ENCODE peak calls at places on chromosomes 4 and X, in four cellular contexts. One of them, this sample, is unnamed.

GRCh38 chr4:187256897-187257296 is 533.2 kb upstream of the FAT1 start:
- DNase-seq in T-helper 9 cell: no peak
- DNase-seq in Right ventricle myocardium superior: no peak
- DNase-seq in frontal cortex: no peak
- DNase-seq in this sample: no peak

GRCh38 chrX:349196-349595 is 30.6 kb upstream of the GTPBP6 start:
- DNase-seq in T-helper 9 cell: no peak
- DNase-seq in Right ventricle myocardium superior: peak; percentile 35
- DNase-seq in frontal cortex: peak; percentile 66
- DNase-seq in this sample: no peak

GRCh38 chr4:147830102-147830463 is 98.2 kb downstream of the ARHGAP10 start:
- DNase-seq in T-helper 9 cell: no peak
- DNase-seq in frontal cortex: no peak
- DNase-seq in Right ventricle myocardium superior: no peak
- DNase-seq in this sample: no peak

GRCh38 chr4:56821394-56822263 is at the start of gene SPINK2:
- DNase-seq in Right ventricle myocardium superior: peak; percentile 47
- DNase-seq in frontal cortex: no peak
- DNase-seq in T-helper 9 cell: peak; percentile 72
- DNase-seq in this sample: peak; percentile 61

GRCh38 chr4:67499799-67500198 is 45.5 kb downstream of the CENPC start:
- DNase-seq in T-helper 9 cell: no peak
- DNase-seq in frontal cortex: no peak
- DNase-seq in Right ventricle myocardium superior: no peak
- DNase-seq in this sample: no peak

GRCh38 chr4:48342559-48342878 is 1.2 kb downstream of the SLAIN2 start:
- DNase-seq in T-helper 9 cell: peak; percentile 10
- DNase-seq in Right ventricle myocardium superior: no peak
- DNase-seq in frontal cortex: no peak
- DNase-seq in this sample: no peak

GRCh38 chr4:54165438-54165837 is 63.7 kb upstream of the PDGFRA start:
- DNase-seq in Right ventricle myocardium superior: no peak
- DNase-seq in frontal cortex: no peak
- DNase-seq in T-helper 9 cell: no peak
- DNase-seq in this sample: no peak

GRCh38 chr4:118972167-118972566 is 83.5 kb downstream of the SYNPO2 start:
- DNase-seq in T-helper 9 cell: no peak
- DNase-seq in Right ventricle myocardium superior: no peak
- DNase-seq in frontal cortex: no peak
- DNase-seq in this sample: no peak

GRCh38 chr4:69763233-69763632 is 2.8 kb upstream of the SULT1B1 start:
- DNase-seq in T-helper 9 cell: no peak
- DNase-seq in Right ventricle myocardium superior: no peak
- DNase-seq in frontal cortex: no peak
- DNase-seq in this sample: no peak

GRCh38 chr4:10115271-10115656 is 1.3 kb downstream of the WDR1 start:
- DNase-seq in T-helper 9 cell: no peak
- DNase-seq in frontal cortex: no peak
- DNase-seq in Right ventricle myocardium superior: peak; percentile 51
- DNase-seq in this sample: no peak

GRCh38 chr4:146072381-146072780 is 103.1 kb upstream of the LSM6 start:
- DNase-seq in Right ventricle myocardium superior: no peak
- DNase-seq in T-helper 9 cell: no peak
- DNase-seq in frontal cortex: no peak
- DNase-seq in this sample: no peak

GRCh38 chr4:183945741-183946140 is 40.6 kb downstream of the STOX2 start:
- DNase-seq in T-helper 9 cell: no peak
- DNase-seq in Right ventricle myocardium superior: no peak
- DNase-seq in frontal cortex: no peak
- DNase-seq in this sample: no peak

GRCh38 chr4:75895744-75896314 is 6.4 kb downstream of the PPEF2 start:
- DNase-seq in T-helper 9 cell: no peak
- DNase-seq in Right ventricle myocardium superior: no peak
- DNase-seq in frontal cortex: no peak
- DNase-seq in this sample: peak; percentile 26

GRCh38 chr4:56910172-56910967 is 2.7 kb downstream of the REST start:
- DNase-seq in Right ventricle myocardium superior: no peak
- DNase-seq in T-helper 9 cell: no peak
- DNase-seq in frontal cortex: no peak
- DNase-seq in this sample: no peak

GRCh38 chr4:107719927-107720722 is at the start of gene PAPSS1:
- DNase-seq in Right ventricle myocardium superior: peak; percentile 98
- DNase-seq in T-helper 9 cell: peak; percentile 94
- DNase-seq in frontal cortex: peak; percentile 92
- DNase-seq in this sample: peak; percentile 96

GRCh38 chrX:789096-789495 is 158.5 kb downstream of the SHOX start:
- DNase-seq in frontal cortex: no peak
- DNase-seq in Right ventricle myocardium superior: no peak
- DNase-seq in T-helper 9 cell: no peak
- DNase-seq in this sample: no peak

GRCh38 chrX:128691872-128692271 is 639.7 kb upstream of the ACTRT1 start:
- DNase-seq in Right ventricle myocardium superior: no peak
- DNase-seq in T-helper 9 cell: no peak
- DNase-seq in frontal cortex: no peak
- DNase-seq in this sample: no peak

GRCh38 chr4:105215609-105216313 is 69.1 kb downstream of the TET2 start:
- DNase-seq in T-helper 9 cell: no peak
- DNase-seq in frontal cortex: no peak
- DNase-seq in Right ventricle myocardium superior: no peak
- DNase-seq in this sample: no peak

GRCh38 chrX:37314526-37314925 is 34.6 kb upstream of the PRRG1 start:
- DNase-seq in frontal cortex: no peak
- DNase-seq in T-helper 9 cell: no peak
- DNase-seq in Right ventricle myocardium superior: no peak
- DNase-seq in this sample: no peak

GRCh38 chr4:168496834-168497233 is at the start of gene PALLD:
- DNase-seq in T-helper 9 cell: no peak
- DNase-seq in frontal cortex: no peak
- DNase-seq in Right ventricle myocardium superior: peak; percentile 56
- DNase-seq in this sample: no peak

GRCh38 chr4:38062088-38062893 is 102.1 kb downstream of the PTTG2 start:
- DNase-seq in frontal cortex: peak; percentile 40
- DNase-seq in Right ventricle myocardium superior: peak; percentile 85
- DNase-seq in T-helper 9 cell: peak; percentile 48
- DNase-seq in this sample: peak; percentile 39

GRCh38 chr4:139018501-139018900 is 2.9 kb downstream of the NOCT start:
- DNase-seq in frontal cortex: no peak
- DNase-seq in Right ventricle myocardium superior: no peak
- DNase-seq in T-helper 9 cell: no peak
- DNase-seq in this sample: no peak

GRCh38 chr4:168605411-168605810 is 108.6 kb downstream of the PALLD start:
- DNase-seq in T-helper 9 cell: no peak
- DNase-seq in frontal cortex: no peak
- DNase-seq in Right ventricle myocardium superior: no peak
- DNase-seq in this sample: no peak

GRCh38 chrX:32572644-32573043 is 638.7 kb downstream of the DMD start:
- DNase-seq in frontal cortex: no peak
- DNase-seq in Right ventricle myocardium superior: no peak
- DNase-seq in T-helper 9 cell: no peak
- DNase-seq in this sample: no peak

GRCh38 chr4:121784975-121785374 is 16.1 kb upstream of the EXOSC9 start:
- DNase-seq in frontal cortex: no peak
- DNase-seq in T-helper 9 cell: no peak
- DNase-seq in Right ventricle myocardium superior: no peak
- DNase-seq in this sample: no peak

GRCh38 chr4:163161536-163162205 is 5.0 kb downstream of the NAF1 start:
- DNase-seq in frontal cortex: no peak
- DNase-seq in T-helper 9 cell: no peak
- DNase-seq in Right ventricle myocardium superior: no peak
- DNase-seq in this sample: no peak

GRCh38 chr4:159105761-159106243 is 2.9 kb downstream of the RAPGEF2 start:
- DNase-seq in Right ventricle myocardium superior: no peak
- DNase-seq in T-helper 9 cell: no peak
- DNase-seq in frontal cortex: no peak
- DNase-seq in this sample: no peak

GRCh38 chr4:7135389-7135746 is 57.0 kb upstream of the SORCS2 start:
- DNase-seq in Right ventricle myocardium superior: no peak
- DNase-seq in frontal cortex: no peak
- DNase-seq in T-helper 9 cell: no peak
- DNase-seq in this sample: no peak

GRCh38 chr4:155758500-155759371 is at the start of gene GUCY1B1:
- DNase-seq in Right ventricle myocardium superior: peak; percentile 96
- DNase-seq in frontal cortex: peak; percentile 95
- DNase-seq in T-helper 9 cell: peak; percentile 3
- DNase-seq in this sample: peak; percentile 85

GRCh38 chrX:50799531-50799961 is 14.4 kb downstream of the SHROOM4 start:
- DNase-seq in frontal cortex: no peak
- DNase-seq in Right ventricle myocardium superior: no peak
- DNase-seq in T-helper 9 cell: no peak
- DNase-seq in this sample: no peak